ENCODE peak calls at places on chromosomes 6 and 20, in five cellular contexts. T, A, P, Z and U are unnamed samples.

GRCh38 chr6:75012018-75012417 is 193.8 kb downstream of the COL12A1 start:
- DNase-seq in T (no peak), A (no peak), P (no peak), Z (no peak), U (peak)

GRCh38 chr20:22984611-22985010 is 50.5 kb upstream of the SSTR4 start:
- DNase-seq in T (no peak), Z (no peak), P (no peak), A (no peak), U (no peak)

GRCh38 chr6:82364087-82365010 is 732 bp downstream of the TPBG start:
- DNase-seq in P (peak), Z (peak), T (peak), A (peak), U (peak)

GRCh38 chr20:36796868-36797267 is 23.3 kb upstream of the DSN1 start:
- DNase-seq in T (no peak), A (no peak), Z (no peak), P (no peak), U (no peak)

GRCh38 chr6:84061613-84062398 is 28.2 kb downstream of the MRAP2 start:
- DNase-seq in Z (no peak), A (no peak), P (no peak), T (no peak), U (no peak)

GRCh38 chr6:6918216-6918983 is 189.4 kb upstream of the RREB1 start:
- DNase-seq in Z (no peak), P (no peak), A (no peak), T (peak), U (peak)

GRCh38 chr6:117591405-117591804 is 10.9 kb downstream of the GOPC start:
- DNase-seq in T (peak), A (no peak), P (no peak), Z (no peak), U (peak)

GRCh38 chr20:33883164-33883563 is 72.0 kb downstream of the CHMP4B start:
- DNase-seq in Z (no peak), A (no peak), T (no peak), P (no peak), U (no peak)

GRCh38 chr6:56490994-56491393 is 151.7 kb downstream of the DST start:
- DNase-seq in Z (no peak), A (no peak), T (peak), P (no peak), U (peak)

GRCh38 chr6:121666809-121667208 is 231.4 kb downstream of the GJA1 start:
- DNase-seq in A (no peak), Z (no peak), P (no peak), T (peak), U (peak)

GRCh38 chr6:7684843-7685242 is 41.1 kb upstream of the BMP6 start:
- DNase-seq in P (peak), A (peak), T (no peak), Z (peak), U (no peak)

GRCh38 chr20:48564997-48565396 is 262.8 kb downstream of the PREX1 start:
- DNase-seq in Z (no peak), A (no peak), P (no peak), T (no peak), U (no peak)

GRCh38 chr6:147906361-147906760 is 397.9 kb downstream of the SAMD5 start:
- DNase-seq in T (peak), P (no peak), A (no peak), Z (no peak), U (no peak)

GRCh38 chr6:7974553-7974931 is 64.0 kb upstream of the TXNDC5 start:
- DNase-seq in T (no peak), A (no peak), Z (no peak), P (no peak), U (no peak)

GRCh38 chr6:41571066-41571780 is 25.0 kb downstream of the FOXP4 start:
- DNase-seq in Z (no peak), T (no peak), A (no peak), P (no peak), U (no peak)

GRCh38 chr6:113464959-113465358 is 392.2 kb upstream of the MARCKS start:
- DNase-seq in A (no peak), T (peak), Z (no peak), P (no peak), U (peak)

GRCh38 chr6:54846243-54846856 is at the start of gene FAM83B:
- DNase-seq in T (peak), A (peak), P (peak), Z (peak), U (no peak)

GRCh38 chr20:33561981-33562601 is 72.2 kb downstream of the CBFA2T2 start:
- DNase-seq in T (peak), P (no peak), A (peak), Z (no peak), U (peak)

GRCh38 chr6:90846824-90847223 is 260.0 kb upstream of the MAP3K7 start:
- DNase-seq in Z (no peak), P (no peak), T (no peak), A (no peak), U (no peak)

GRCh38 chr6:75430631-75431345 is 62.8 kb downstream of the FILIP1 start:
- DNase-seq in Z (no peak), P (no peak), A (no peak), T (no peak), U (no peak)

GRCh38 chr6:113676972-113677371 is 180.2 kb upstream of the MARCKS start:
- DNase-seq in P (no peak), A (no peak), T (no peak), Z (no peak), U (no peak)

GRCh38 chr6:11848852-11849731 is 70.5 kb upstream of the ADTRP start:
- DNase-seq in T (no peak), P (no peak), Z (no peak), A (no peak), U (peak)

GRCh38 chr6:165774903-165775608 is 112.0 kb upstream of the PDE10A start:
- DNase-seq in T (peak), A (no peak), P (no peak), Z (no peak), U (no peak)

GRCh38 chr20:5168582-5169396 is 42.0 kb downstream of the CDS2 start:
- DNase-seq in Z (no peak), P (no peak), A (peak), T (peak), U (peak)

GRCh38 chr20:5192570-5193431 is 66.0 kb downstream of the CDS2 start:
- DNase-seq in P (no peak), Z (no peak), T (no peak), A (no peak), U (no peak)

GRCh38 chr20:47438464-47439381 is 63.0 kb upstream of the NCOA3 start:
- DNase-seq in A (no peak), P (no peak), T (no peak), Z (no peak), U (no peak)

GRCh38 chr6:45422541-45423110 is 44.9 kb upstream of the SUPT3H start:
- DNase-seq in P (no peak), Z (peak), T (peak), A (peak), U (peak)
- H2BK120ac ChIP-seq in P (no peak), Z (peak), T (peak), A (no peak), U (peak)

GRCh38 chr20:56614196-56614595 is 14.9 kb upstream of the TFAP2C start:
- DNase-seq in P (no peak), A (no peak), T (no peak), Z (no peak), U (no peak)
- H2BK120ac ChIP-seq in P (no peak), A (no peak), T (no peak), Z (no peak), U (no peak)

GRCh38 chr20:32536861-32537656 is 48.1 kb downstream of the NOL4L start:
- DNase-seq in A (no peak), P (no peak), Z (no peak), T (no peak), U (no peak)

GRCh38 chr20:32537657-32538525 is 47.2 kb downstream of the NOL4L start:
- DNase-seq in T (no peak), P (no peak), A (peak), Z (no peak), U (no peak)

GRCh38 chr20:32538526-32538918 is 46.6 kb downstream of the NOL4L start:
- DNase-seq in Z (no peak), P (no peak), A (peak), T (no peak), U (no peak)

GRCh38 chr20:32539817-32540675 is 45.1 kb downstream of the NOL4L start:
- DNase-seq in Z (no peak), A (no peak), P (no peak), T (no peak), U (no peak)

DNA sequence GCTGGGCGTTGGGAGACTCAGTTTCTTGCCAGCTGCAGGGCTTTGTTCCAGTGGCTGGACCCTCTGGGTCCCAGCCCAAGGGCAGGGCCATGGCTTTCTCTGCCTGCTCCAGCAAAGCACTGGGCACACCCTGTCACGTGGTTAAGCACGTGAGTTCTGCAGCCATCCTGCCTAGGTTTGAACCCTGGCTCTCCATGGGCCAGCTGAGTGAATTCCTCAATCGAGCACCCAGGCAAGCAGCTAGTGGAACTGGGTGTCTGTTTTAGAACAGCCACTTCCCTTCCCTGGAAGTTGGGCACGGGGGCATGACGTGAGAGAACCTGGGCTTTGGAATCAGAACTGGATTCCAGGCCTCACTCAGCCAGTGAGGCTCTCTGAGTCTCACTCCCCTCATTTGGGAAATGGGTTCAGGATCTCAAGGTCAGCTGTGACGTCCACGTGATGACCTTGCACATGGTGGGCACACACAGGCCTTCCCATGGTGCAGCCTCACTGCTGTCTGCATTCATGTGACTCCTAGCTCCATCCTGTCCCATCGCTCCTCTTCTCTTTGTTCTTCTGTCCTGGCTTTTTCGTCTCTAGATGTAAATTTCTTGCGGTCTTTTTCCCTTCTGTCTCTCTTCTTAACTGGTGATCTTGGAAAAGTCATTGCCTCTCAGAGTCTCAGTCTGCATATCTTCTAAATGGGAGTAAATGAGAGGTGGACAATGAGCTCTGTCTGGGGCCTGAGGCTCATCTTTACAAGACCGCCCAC is 45.9 kb downstream of the NOL4L start:
- DNase-seq in A (no peak), P (no peak), T (no peak), Z (no peak), U (no peak)
- H2BK120ac ChIP-seq in A (no peak), P (no peak), T (no peak), Z (no peak), U (no peak)

DNA sequence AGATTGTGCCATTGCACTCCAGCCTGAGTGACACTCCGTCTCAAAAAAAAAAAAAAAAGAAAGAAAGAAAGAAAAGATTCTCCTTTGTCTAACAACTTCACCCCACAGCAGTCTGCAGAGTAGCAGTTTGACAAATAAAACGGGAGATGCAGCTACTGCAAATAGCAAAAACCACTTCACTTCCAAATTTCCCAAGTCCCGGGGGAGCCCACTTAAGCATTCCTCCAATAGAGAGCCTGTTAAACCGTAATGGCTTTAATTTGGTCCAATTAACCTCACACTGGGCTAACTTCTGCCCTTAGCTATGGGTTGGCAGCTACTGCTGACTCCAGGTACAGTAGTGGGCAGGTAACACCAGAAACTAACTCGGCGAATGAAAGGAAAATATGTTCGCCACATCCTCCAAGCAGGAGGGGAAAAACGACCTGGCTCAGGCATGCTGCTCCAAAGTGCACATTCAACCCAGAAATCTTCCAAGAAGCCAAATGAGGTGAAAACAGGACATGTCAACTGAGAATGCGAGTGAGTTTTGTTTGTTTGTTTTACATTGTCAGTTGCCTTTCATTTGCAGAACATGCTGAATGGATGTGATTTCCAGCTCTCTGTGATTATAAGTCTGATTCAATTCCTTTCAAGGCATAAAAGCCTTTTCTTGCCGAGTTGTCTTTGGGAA is 117.5 kb upstream of the ARMC2 start:
- DNase-seq in A (no peak), P (no peak), Z (no peak), T (no peak), U (no peak)
- H2BK120ac ChIP-seq in A (no peak), P (no peak), Z (no peak), T (no peak), U (peak)

DNA sequence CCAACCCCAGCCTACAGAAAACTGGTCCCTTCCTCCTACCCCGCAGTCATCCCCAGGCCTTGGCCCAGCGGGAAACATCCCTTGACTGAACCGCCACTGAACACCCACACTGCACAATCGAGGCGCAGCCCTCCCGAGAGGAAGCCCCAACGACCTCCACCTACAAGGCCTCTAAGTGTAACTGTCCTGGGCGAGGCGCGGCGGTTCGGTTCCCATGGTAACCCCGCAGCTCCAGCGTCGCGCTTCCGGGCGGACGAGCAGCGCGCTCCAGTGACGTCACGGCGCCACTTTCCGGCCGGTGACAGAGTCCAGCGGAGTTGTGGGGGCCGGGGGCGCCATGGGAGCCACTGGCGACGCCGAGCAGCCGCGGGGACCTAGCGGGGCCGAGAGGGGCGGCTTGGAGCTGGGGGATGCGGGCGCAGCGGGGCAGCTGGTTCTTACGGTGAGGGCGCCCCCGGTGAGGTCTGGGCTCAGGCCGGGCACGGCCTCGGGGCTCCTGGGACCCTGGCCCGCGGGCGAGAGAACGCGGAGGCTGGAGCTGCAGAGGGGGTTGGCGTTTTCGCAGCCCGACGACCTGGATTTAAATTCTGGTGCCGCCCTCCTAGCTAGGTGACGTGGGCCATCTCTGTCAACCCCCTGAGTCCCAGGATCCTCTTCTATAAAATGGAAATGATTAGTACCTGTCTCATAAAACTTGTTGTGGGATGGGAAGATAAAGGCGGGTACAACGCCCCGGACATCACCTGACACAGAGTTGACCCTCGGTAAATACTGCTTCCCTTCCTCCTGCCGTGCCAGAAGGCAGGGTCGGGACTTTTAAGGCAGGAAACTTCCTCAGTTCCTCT is at the start of the genes DNTTIP1 and WFDC3:
- DNase-seq in A (peak), T (peak), P (peak), Z (peak), U (peak)
- H2BK120ac ChIP-seq in A (no peak), T (peak), P (no peak), Z (no peak), U (peak)